ENCODE peak calls at places on chromosome 11, in five cellular contexts. One of them, this sample, is unnamed.

GRCh38 chr11:67483901-67484665 is 1.3 kb downstream of the AIP start:
- DNase-seq in skeletal muscle cell: no peak
- DNase-seq in non-pigmented ciliary epithelial cell: no peak
- DNase-seq in NCI-H2171: no peak
- DNase-seq in EH: no peak
- DNase-seq in this sample: no peak

GRCh38 chr11:97557399-97557798 is 1167.6 kb downstream of the JRKL start:
- DNase-seq in EH: no peak
- DNase-seq in non-pigmented ciliary epithelial cell: no peak
- DNase-seq in NCI-H2171: no peak
- DNase-seq in skeletal muscle cell: no peak
- DNase-seq in this sample: no peak

GRCh38 chr11:73416711-73417265 is 40.6 kb downstream of the RELT start:
- DNase-seq in NCI-H2171: no peak
- DNase-seq in non-pigmented ciliary epithelial cell: no peak
- DNase-seq in skeletal muscle cell: no peak
- DNase-seq in EH: peak; percentile 72
- DNase-seq in this sample: no peak

GRCh38 chr11:120894207-120894989 is 129.5 kb upstream of the TBCEL start:
- DNase-seq in EH: no peak
- DNase-seq in NCI-H2171: no peak
- DNase-seq in skeletal muscle cell: no peak
- DNase-seq in non-pigmented ciliary epithelial cell: no peak
- DNase-seq in this sample: peak; percentile 15

GRCh38 chr11:84316866-84317560 is 1030.8 kb upstream of the CCDC90B start:
- DNase-seq in NCI-H2171: no peak
- DNase-seq in skeletal muscle cell: peak; percentile 60
- DNase-seq in EH: no peak
- DNase-seq in non-pigmented ciliary epithelial cell: peak; percentile 20
- DNase-seq in this sample: no peak

GRCh38 chr11:12802418-12803085 is 128.3 kb downstream of the TEAD1 start:
- DNase-seq in non-pigmented ciliary epithelial cell: no peak
- DNase-seq in skeletal muscle cell: no peak
- DNase-seq in NCI-H2171: peak; percentile 57
- DNase-seq in EH: peak; percentile 81
- DNase-seq in this sample: peak; percentile 17

GRCh38 chr11:113817162-113817561 is 37.6 kb downstream of the CLDN25 start:
- DNase-seq in non-pigmented ciliary epithelial cell: peak; percentile 6
- DNase-seq in NCI-H2171: no peak
- DNase-seq in skeletal muscle cell: no peak
- DNase-seq in EH: peak; percentile 12
- DNase-seq in this sample: no peak

GRCh38 chr11:1514349-1515061 is 27.9 kb upstream of the MOB2 start:
- DNase-seq in NCI-H2171: no peak
- DNase-seq in skeletal muscle cell: no peak
- DNase-seq in non-pigmented ciliary epithelial cell: no peak
- DNase-seq in EH: no peak
- DNase-seq in this sample: no peak

GRCh38 chr11:60328460-60328859 is 1.4 kb downstream of the MS4A6E start:
- DNase-seq in NCI-H2171: no peak
- DNase-seq in non-pigmented ciliary epithelial cell: no peak
- DNase-seq in skeletal muscle cell: no peak
- DNase-seq in EH: no peak
- DNase-seq in this sample: no peak

GRCh38 chr11:64751136-64751535 is 7.2 kb upstream of the RASGRP2 start:
- DNase-seq in NCI-H2171: no peak
- DNase-seq in EH: no peak
- DNase-seq in skeletal muscle cell: no peak
- DNase-seq in non-pigmented ciliary epithelial cell: no peak
- DNase-seq in this sample: no peak

GRCh38 chr11:45147871-45148270 is 1.4 kb downstream of the PRDM11 start:
- DNase-seq in NCI-H2171: no peak
- DNase-seq in non-pigmented ciliary epithelial cell: no peak
- DNase-seq in skeletal muscle cell: no peak
- DNase-seq in EH: no peak
- DNase-seq in this sample: no peak

GRCh38 chr11:64728757-64729365 is 5.9 kb upstream of the NRXN2 start:
- DNase-seq in EH: no peak
- DNase-seq in skeletal muscle cell: no peak
- DNase-seq in NCI-H2171: no peak
- DNase-seq in non-pigmented ciliary epithelial cell: no peak
- DNase-seq in this sample: no peak

GRCh38 chr11:1765871-1766718 is 2.4 kb upstream of the CTSD start:
- DNase-seq in EH: no peak
- DNase-seq in NCI-H2171: no peak
- DNase-seq in skeletal muscle cell: no peak
- DNase-seq in non-pigmented ciliary epithelial cell: no peak
- DNase-seq in this sample: no peak

GRCh38 chr11:17786824-17787525 is 52.4 kb downstream of the KCNC1 start:
- DNase-seq in NCI-H2171: no peak
- DNase-seq in non-pigmented ciliary epithelial cell: peak; percentile 67
- DNase-seq in skeletal muscle cell: peak; percentile 75
- DNase-seq in EH: peak; percentile 78
- DNase-seq in this sample: no peak

GRCh38 chr11:14373941-14374646 is 15.1 kb upstream of the RRAS2 start:
- DNase-seq in EH: peak; percentile 88
- DNase-seq in skeletal muscle cell: peak; percentile 47
- DNase-seq in non-pigmented ciliary epithelial cell: no peak
- DNase-seq in NCI-H2171: no peak
- DNase-seq in this sample: no peak

GRCh38 chr11:111561801-111562325 is 21.3 kb downstream of the LAYN start:
- DNase-seq in non-pigmented ciliary epithelial cell: peak; percentile 44
- DNase-seq in skeletal muscle cell: peak; percentile 58
- DNase-seq in NCI-H2171: no peak
- DNase-seq in EH: peak; percentile 88
- DNase-seq in this sample: no peak

This sample was measured in DMS 273 treated with DMSO at 0.1 percent for 48 hours.